ENCODE peak calls at places on chromosome 12, in seven cellular contexts. S, L, V, K, M, G and F are unnamed samples.

GRCh38 chr12:76670776-76671175 is 93.1 kb upstream of the ZDHHC17 start:
- DNase-seq in K (no peak), V (peak; percentile 14), M (no peak), S (no peak), G (no peak), L (peak; percentile 44), F (no peak)

GRCh38 chr12:27343255-27344000 is 10.8 kb downstream of the BMAL2 start:
- DNase-seq in G (no peak), S (peak; percentile 28), K (no peak), L (peak; percentile 99), V (peak; percentile 86), M (no peak), F (no peak)

GRCh38 chr12:6958609-6959375 is 7.6 kb downstream of the PTPN6 start:
- DNase-seq in L (no peak), M (no peak), K (no peak), V (no peak), G (no peak), S (no peak), F (no peak)

GRCh38 chr12:10618338-10618987 is 5.1 kb upstream of the MAGOHB start:
- DNase-seq in L (peak; percentile 85), S (no peak), V (peak; percentile 77), K (no peak), M (no peak), G (no peak), F (no peak)

GRCh38 chr12:109760031-109760929 is 46.7 kb downstream of the FAM222A start:
- DNase-seq in S (no peak), L (no peak), M (no peak), V (no peak), G (peak; percentile 82), K (no peak), F (no peak)

GRCh38 chr12:47216150-47216677 is 136.5 kb upstream of the AMIGO2 start:
- DNase-seq in L (no peak), M (no peak), S (no peak), V (no peak), G (no peak), K (peak; percentile 23), F (no peak)

GRCh38 chr12:63410197-63410596 is 258.1 kb downstream of the DPY19L2 start:
- DNase-seq in S (no peak), G (no peak), L (no peak), K (no peak), V (no peak), M (no peak), F (no peak)

GRCh38 chr12:209246-209645 is 4.7 kb downstream of the SLC6A12 start:
- DNase-seq in M (no peak), K (no peak), L (no peak), G (no peak), S (no peak), V (no peak), F (no peak)

GRCh38 chr12:39161686-39162085 is 256.3 kb upstream of the CPNE8 start:
- DNase-seq in K (no peak), L (no peak), V (no peak), G (no peak), M (no peak), S (no peak), F (no peak)

GRCh38 chr12:18752280-18752920 is 14.5 kb downstream of the CAPZA3 start:
- DNase-seq in M (peak; percentile 55), K (no peak), V (peak; percentile 94), L (peak; percentile 43), S (peak; percentile 52), G (peak; percentile 68), F (no peak)
- H3K27ac ChIP-seq in M (peak overlapping the region; percentile 67), K (no peak overlapping the region), V (peak overlapping the region; percentile 42), L (no peak overlapping the region), S (peak overlapping the region; percentile 77), G (peak overlapping the region; percentile 78), F (no peak overlapping the region)

DNA sequence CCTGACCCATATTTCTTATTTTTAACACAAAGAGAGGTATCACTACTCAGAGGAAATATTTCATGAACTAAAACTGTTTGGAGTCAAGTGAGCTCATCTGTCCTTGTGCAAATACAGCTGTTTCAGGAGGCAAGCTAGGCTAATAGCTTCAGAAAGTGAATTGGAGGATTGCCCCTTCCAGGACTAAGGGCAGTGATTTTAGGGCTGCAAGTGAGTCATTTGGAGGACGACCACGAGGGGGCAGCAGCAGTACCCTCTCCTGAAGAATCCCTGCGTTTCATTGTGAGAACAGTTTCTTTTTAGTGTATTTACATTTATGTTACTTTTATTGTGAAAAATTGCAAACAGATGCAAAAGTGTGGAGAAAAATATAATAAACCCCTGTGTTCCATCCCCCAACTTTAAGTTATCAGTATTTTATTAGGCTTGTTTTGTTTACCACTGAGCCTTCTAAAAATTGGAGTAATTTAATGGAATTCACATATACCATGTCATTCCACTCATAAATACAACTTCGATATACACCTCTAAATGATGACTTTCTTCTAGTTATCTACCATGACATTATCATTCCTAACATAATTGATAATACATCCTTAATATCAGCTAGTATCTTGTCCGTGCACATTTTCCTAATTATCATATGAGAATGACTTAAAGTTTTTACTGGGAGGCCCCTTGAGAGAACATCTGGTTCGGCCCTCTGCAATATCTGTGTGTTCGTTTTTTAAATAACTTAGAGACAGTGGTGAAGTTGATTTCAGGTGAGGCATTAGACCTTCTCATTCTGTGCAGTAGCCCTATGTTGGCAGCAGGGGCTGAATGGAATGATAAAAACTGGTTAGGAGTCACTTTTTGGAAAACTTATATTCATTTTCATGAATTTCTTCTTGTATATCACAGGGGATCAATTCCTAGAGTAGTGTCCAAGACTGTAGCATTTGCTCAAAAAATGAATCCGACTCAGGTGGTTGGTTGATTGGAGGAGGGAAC is 13.7 kb downstream of the FOXJ2 start:
- DNase-seq in G (peak; percentile 68), S (peak; percentile 90), K (peak; percentile 91), L (peak; percentile 68), M (peak; percentile 64), V (peak; percentile 89), F (peak; percentile 74)
- H3K36me3 ChIP-seq in G (peaks cover 54% of the 10 kb centered on the region), S (peaks cover 25% of the 10 kb centered on the region), K (peaks cover 7% of the 10 kb centered on the region), L (peaks cover 7% of the 10 kb centered on the region), M (peaks cover 52% of the 10 kb centered on the region), V (peaks cover 18% of the 10 kb centered on the region), F (peaks cover 20% of the 10 kb centered on the region)

DNA sequence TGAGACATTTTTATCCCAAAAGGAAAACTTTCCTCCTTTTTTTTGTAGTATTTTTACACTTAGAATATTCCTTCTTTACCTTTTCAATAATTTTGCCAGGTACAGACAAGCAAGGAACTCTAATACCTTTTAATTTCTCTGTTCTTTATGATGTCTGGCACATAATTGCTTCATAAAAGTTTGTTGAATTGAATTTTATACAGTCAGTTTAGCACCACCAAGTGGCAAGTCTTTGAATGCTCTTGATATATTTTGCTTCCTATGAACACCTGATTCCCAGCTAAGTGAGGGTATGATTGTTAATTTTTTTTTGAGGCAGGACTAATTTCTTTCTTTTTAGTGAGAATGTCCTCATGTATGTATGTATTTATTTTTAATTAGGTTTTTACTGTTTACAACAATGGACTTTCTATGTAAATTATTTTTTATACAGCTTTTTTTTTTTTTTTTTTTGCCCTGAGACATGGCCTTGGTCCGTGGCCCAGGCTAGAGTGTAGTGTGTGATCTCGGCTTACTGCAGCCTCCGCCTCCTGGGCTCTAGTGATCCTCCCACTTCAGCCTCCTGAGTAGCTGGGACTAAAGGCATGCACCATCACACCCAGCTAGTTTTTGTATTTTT is 6.9 kb downstream of the TBC1D15 start:
- DNase-seq in S (peak; percentile 33), M (no peak), V (peak; percentile 52), L (peak; percentile 62), K (no peak), G (no peak), F (no peak)
- TF ChIP-seq CTCF in S (peak; percentile 45), M (peak; percentile 16), V (peak; percentile 61), L (peak; percentile 76), K (peak; percentile 25), G (peak; percentile 33), F (peak; percentile 29)

GRCh38 chr12:132429122-132429931 is 60.6 kb upstream of the FBRSL1 start:
- DNase-seq in L (no peak), G (no peak), M (no peak), V (no peak), S (peak; percentile 76), K (no peak), F (peak; percentile 57)
- H3K27ac ChIP-seq in L (no peak overlapping the region), G (no peak overlapping the region), M (no peak overlapping the region), V (no peak overlapping the region), S (no peak overlapping the region), K (no peak overlapping the region), F (no peak overlapping the region)

GRCh38 chr12:9091933-9092598 is 23.7 kb downstream of the A2M start:
- DNase-seq in S (no peak), M (no peak), L (no peak), G (no peak), V (no peak), K (no peak), F (no peak)

GRCh38 chr12:9086087-9086486 is 29.6 kb downstream of the A2M start:
- DNase-seq in S (no peak), L (no peak), G (no peak), K (no peak), M (no peak), V (no peak), F (no peak)

GRCh38 chr12:9094512-9095206 is 21.1 kb downstream of the A2M start:
- DNase-seq in K (no peak), L (no peak), S (no peak), G (no peak), V (no peak), M (no peak), F (no peak)

GRCh38 chr12:9087087-9087835 is 28.5 kb downstream of the A2M start:
- DNase-seq in G (no peak), L (no peak), K (no peak), V (no peak), S (no peak), M (no peak), F (no peak)

DNA sequence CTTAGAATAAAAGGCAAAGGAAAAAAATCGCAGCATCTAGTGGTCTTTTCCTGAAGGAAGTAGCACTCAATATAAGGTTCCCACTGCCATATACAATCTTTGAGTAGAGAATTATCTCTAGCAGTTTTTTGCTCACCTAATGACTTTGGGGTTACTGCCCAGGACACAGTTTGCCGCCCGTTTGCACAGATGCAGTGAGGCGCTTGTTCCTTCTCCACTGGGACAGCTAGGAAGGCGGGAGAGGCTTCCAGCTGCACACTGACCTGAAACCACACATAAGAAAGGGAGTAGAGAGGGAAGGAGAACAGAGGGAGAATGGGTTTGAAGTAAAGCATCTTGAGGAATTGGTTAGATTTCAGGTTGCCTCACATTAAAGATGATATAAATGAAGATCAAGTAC is 25.5 kb downstream of the A2M start:
- DNase-seq in M (no peak), G (no peak), S (no peak), L (no peak), V (no peak), K (no peak), F (no peak)
- H3K36me3 ChIP-seq in M (no peaks in the 10 kb centered on the region), G (peaks cover 37% of the 10 kb centered on the region), S (no peaks in the 10 kb centered on the region), L (no peaks in the 10 kb centered on the region), V (no peaks in the 10 kb centered on the region), K (no peaks in the 10 kb centered on the region), F (no peaks in the 10 kb centered on the region)

GRCh38 chr12:31599053-31599452 is 8.1 kb upstream of the DENND5B start:
- DNase-seq in K (no peak), V (no peak), M (no peak), G (no peak), S (no peak), L (no peak), F (no peak)

GRCh38 chr12:31600764-31601163 is 9.8 kb upstream of the DENND5B start:
- DNase-seq in L (no peak), S (no peak), K (no peak), M (no peak), V (no peak), G (no peak), F (no peak)

GRCh38 chr12:31597066-31597465 is 6.1 kb upstream of the DENND5B start:
- DNase-seq in V (no peak), L (no peak), G (no peak), S (no peak), M (no peak), K (no peak), F (no peak)

GRCh38 chr12:31603546-31604009 is 12.6 kb upstream of the DENND5B start:
- DNase-seq in M (no peak), S (no peak), V (no peak), K (no peak), L (no peak), G (no peak), F (no peak)

GRCh38 chr12:31600252-31600651 is 9.3 kb upstream of the DENND5B start:
- DNase-seq in G (no peak), K (no peak), S (peak; percentile 85), L (no peak), V (no peak), M (no peak), F (no peak)
- TF ChIP-seq CTCF in G (no peak), K (no peak), S (peak; percentile 74), L (peak; percentile 14), V (no peak), M (no peak), F (no peak)